ENCODE peak calls at places on chromosomes 13 and 19, in six cellular contexts. D, Q, M, K, G and R are unnamed samples.
A peak's percentile ranks its signal among the peaks of the same experiment; 100 is the strongest.

GRCh38 chr13:111852701-111853100 is 214.2 kb upstream of the SOX1 start:
- DNase-seq in D (no peak), Q (no peak), M (no peak), K (no peak), G (no peak), R (no peak)

GRCh38 chr13:27622102-27622820 is 569 bp downstream of the POLR1D start:
- DNase-seq in D (no peak), Q (peak; percentile 49), M (no peak), K (no peak), G (peak; percentile 5), R (no peak)

GRCh38 chr19:10290876-10291553 is 1.3 kb downstream of the ICAM5 start:
- DNase-seq in D (peak; percentile 90), Q (no peak), M (peak; percentile 54), K (no peak), G (no peak), R (no peak)

GRCh38 chr13:67229438-67230242 is 496 bp downstream of the PCDH9 start:
- DNase-seq in D (no peak), Q (peak; percentile 25), M (no peak), K (no peak), G (no peak), R (no peak)

GRCh38 chr13:29522044-29522685 is 73.3 kb downstream of the SLC7A1 start:
- DNase-seq in D (no peak), Q (peak; percentile 70), M (no peak), K (peak; percentile 89), G (no peak), R (no peak)

GRCh38 chr13:28394422-28394821 is 100.5 kb downstream of the FLT1 start:
- DNase-seq in D (no peak), Q (peak; percentile 67), M (no peak), K (no peak), G (no peak), R (no peak)

GRCh38 chr13:67273001-67273400 is 42.9 kb upstream of the PCDH9 start:
- DNase-seq in D (no peak), Q (no peak), M (no peak), K (no peak), G (no peak), R (no peak)

GRCh38 chr13:29439601-29440381 is 155.7 kb downstream of the SLC7A1 start:
- DNase-seq in D (no peak), Q (no peak), M (no peak), K (no peak), G (no peak), R (no peak)

GRCh38 chr13:39840201-39840600 is 184.7 kb downstream of the COG6 start:
- DNase-seq in D (no peak), Q (no peak), M (no peak), K (no peak), G (no peak), R (no peak)

GRCh38 chr13:30908416-30908980 is 2.4 kb downstream of the MEDAG start:
- DNase-seq in D (no peak), Q (peak; percentile 53), M (no peak), K (peak; percentile 83), G (no peak), R (no peak)

GRCh38 chr13:44904982-44905381 is 84.3 kb downstream of the NUFIP1 start:
- DNase-seq in D (no peak), Q (peak; percentile 88), M (no peak), K (peak; percentile 81), G (no peak), R (no peak)

GRCh38 chr19:36049080-36049698 is 4.9 kb downstream of the THAP8 start:
- DNase-seq in D (no peak), Q (no peak), M (no peak), K (no peak), G (no peak), R (no peak)

GRCh38 chr19:41877490-41877876 is 404 bp downstream of the CD79A start:
- DNase-seq in D (peak; percentile 59), Q (no peak), M (no peak), K (no peak), G (no peak), R (no peak)

GRCh38 chr13:20891034-20891433 is 11.5 kb downstream of the XPO4 start:
- DNase-seq in D (no peak), Q (no peak), M (no peak), K (no peak), G (no peak), R (no peak)

GRCh38 chr19:3368848-3369336 is 2.5 kb downstream of the NFIC start:
- DNase-seq in D (no peak), Q (no peak), M (no peak), K (no peak), G (no peak), R (no peak)

GRCh38 chr13:31322702-31323101 is 122.9 kb downstream of the B3GLCT start:
- DNase-seq in D (no peak), Q (no peak), M (no peak), K (no peak), G (no peak), R (no peak)